ENCODE peak calls at places on chromosome 1, in eight cellular contexts. C, G, T, K, Q, V, N and O are unnamed samples.

GRCh38 chr1:5526385-5526750 is 465.9 kb downstream of the NPHP4 start:
- DNase-seq in C (no peak), G (no peak), T (no peak), K (no peak), Q (no peak), V (no peak), N (no peak), O (no peak)

GRCh38 chr1:239536165-239536849 is 149.9 kb downstream of the CHRM3 start:
- DNase-seq in C (no peak), G (no peak), T (no peak), K (no peak), Q (no peak), V (no peak), N (no peak), O (no peak)

GRCh38 chr1:66552829-66553228 is 18.9 kb downstream of the SGIP1 start:
- DNase-seq in C (no peak), G (no peak), T (no peak), K (no peak), Q (no peak), V (no peak), N (no peak), O (no peak)

GRCh38 chr1:41152622-41153044 is 89.5 kb downstream of the SCMH1 start:
- DNase-seq in C (no peak), G (no peak), T (peak; percentile 95), K (peak; percentile 5), Q (peak; percentile 86), V (no peak), N (no peak), O (no peak)

GRCh38 chr1:203507227-203507626 is 13.3 kb downstream of the OPTC start:
- DNase-seq in C (no peak), G (no peak), T (no peak), K (no peak), Q (peak; percentile 16), V (no peak), N (no peak), O (peak; percentile 48)

GRCh38 chr1:30900931-30901560 is 7.5 kb downstream of the SDC3 start:
- DNase-seq in C (no peak), G (no peak), T (no peak), K (no peak), Q (no peak), V (no peak), N (no peak), O (peak; percentile 38)

GRCh38 chr1:61157420-61157987 is 75.1 kb downstream of the NFIA start:
- DNase-seq in C (no peak), G (no peak), T (peak; percentile 42), K (peak; percentile 59), Q (peak; percentile 77), V (no peak), N (no peak), O (no peak)

GRCh38 chr1:147389532-147390184 is 147.2 kb downstream of the CHD1L start:
- DNase-seq in C (no peak), G (no peak), T (peak; percentile 56), K (peak; percentile 54), Q (peak; percentile 34), V (peak; percentile 9), N (no peak), O (no peak)

GRCh38 chr1:39833616-39834015 is 45.0 kb upstream of the BMP8B start:
- DNase-seq in C (no peak), G (no peak), T (no peak), K (no peak), Q (no peak), V (no peak), N (no peak), O (no peak)

GRCh38 chr1:181258971-181259745 is 170.7 kb downstream of the IER5 start:
- DNase-seq in C (no peak), G (no peak), T (no peak), K (no peak), Q (no peak), V (no peak), N (no peak), O (no peak)

GRCh38 chr1:1539310-1540014 is 962 bp downstream of the TMEM240 start:
- DNase-seq in C (no peak), G (no peak), T (peak; percentile 51), K (no peak), Q (no peak), V (no peak), N (no peak), O (no peak)

GRCh38 chr1:210260087-210260486 is 27.5 kb downstream of the SERTAD4 start:
- DNase-seq in C (no peak), G (no peak), T (no peak), K (no peak), Q (no peak), V (no peak), N (no peak), O (no peak)

GRCh38 chr1:22204989-22205913 is 62.4 kb upstream of the WNT4 start:
- DNase-seq in C (no peak), G (no peak), T (no peak), K (no peak), Q (no peak), V (no peak), N (no peak), O (peak; percentile 54)